ENCODE peak calls at places on chromosomes 3 and 15, in five cellular contexts. M is stomach, V is HCT116, H is H1, A is suprapubic skin. O is an unnamed sample.

GRCh38 chr3:71881041-71881440 is 96.1 kb upstream of the PROK2 start:
- DNase-seq in H (no peak), M (no peak), A (no peak), V (no peak), O (no peak)

GRCh38 chr3:174229916-174230315 is 629.2 kb upstream of the NAALADL2 start:
- DNase-seq in V (no peak), A (no peak), H (no peak), M (no peak), O (no peak)

GRCh38 chr3:4720316-4721075 is 227.3 kb downstream of the ITPR1 start:
- DNase-seq in M (peak; percentile 82), H (no peak), V (peak; percentile 60), A (no peak), O (no peak)

GRCh38 chr3:169984287-169984686 is 17.7 kb downstream of the SEC62 start:
- DNase-seq in V (no peak), M (peak; percentile 50), H (no peak), A (no peak), O (no peak)

GRCh38 chr15:58440181-58440910 is 8.6 kb downstream of the LIPC start:
- DNase-seq in H (no peak), V (peak; percentile 59), M (peak; percentile 76), A (peak; percentile 74), O (no peak)

GRCh38 chr3:177337548-177338331 is 140.5 kb upstream of the TBL1XR1 start:
- DNase-seq in H (no peak), A (no peak), V (no peak), M (no peak), O (no peak)

GRCh38 chr15:68353418-68354145 is 76.0 kb downstream of the FEM1B start:
- DNase-seq in H (no peak), M (no peak), V (no peak), A (no peak), O (peak; percentile 23)

GRCh38 chr3:50174947-50175524 is 16.4 kb upstream of the GNAT1 start:
- DNase-seq in M (no peak), V (no peak), A (no peak), H (no peak), O (no peak)

GRCh38 chr3:96863129-96863740 is 48.8 kb downstream of the EPHA6 start:
- DNase-seq in H (peak; percentile 9), A (no peak), V (no peak), M (no peak), O (no peak)

GRCh38 chr3:194395201-194395600 is 3.9 kb downstream of the GP5 start:
- DNase-seq in H (no peak), A (no peak), M (no peak), V (no peak), O (no peak)

GRCh38 chr3:100696161-100696560 is 13.1 kb upstream of the TFG start:
- DNase-seq in H (no peak), M (no peak), V (no peak), A (no peak), O (no peak)

GRCh38 chr3:37029111-37029510 is 35.8 kb downstream of the MLH1 start:
- DNase-seq in V (no peak), A (no peak), M (peak; percentile 37), H (no peak), O (no peak)

GRCh38 chr3:48411606-48412374 is 18.1 kb downstream of the PLXNB1 start:
- DNase-seq in A (peak; percentile 57), M (no peak), V (no peak), H (no peak), O (peak; percentile 54)

GRCh38 chr3:58588030-58588614 is 10.9 kb upstream of the FAM107A start:
- DNase-seq in V (no peak), A (no peak), M (no peak), H (no peak), O (no peak)

GRCh38 chr15:82177291-82178010 is 85.1 kb downstream of the EFL1 start:
- DNase-seq in H (no peak), V (no peak), M (no peak), A (no peak), O (no peak)

GRCh38 chr3:132509096-132509495 is 88.0 kb upstream of the ACKR4 start:
- DNase-seq in M (no peak), A (no peak), H (no peak), V (no peak), O (no peak)

GRCh38 chr15:68418611-68419161 is 13.3 kb downstream of the ITGA11 start:
- DNase-seq in M (peak; percentile 53), A (no peak), V (no peak), H (no peak), O (no peak)

GRCh38 chr15:38670142-38671002 is 105.8 kb upstream of the RASGRP1 start:
- DNase-seq in V (no peak), H (no peak), A (no peak), M (no peak), O (no peak)

GRCh38 chr3:127680790-127681189 is 8.0 kb downstream of the ABTB1 start:
- DNase-seq in A (peak; percentile 51), H (no peak), V (no peak), M (peak; percentile 20), O (peak; percentile 75)

GRCh38 chr3:114770874-114771273 is 376.2 kb downstream of the ZBTB20 start:
- DNase-seq in A (no peak), V (no peak), H (no peak), M (no peak), O (no peak)

GRCh38 chr3:140406655-140407054 is 271.2 kb upstream of the TRIM42 start:
- DNase-seq in A (no peak), M (no peak), V (no peak), H (no peak), O (no peak)

GRCh38 chr15:40695469-40695910 is 516 bp downstream of the RAD51 start:
- DNase-seq in H (no peak), M (no peak), A (no peak), V (no peak), O (no peak)

GRCh38 chr3:74501001-74501400 is 113.5 kb downstream of the CNTN3 start:
- DNase-seq in V (no peak), A (no peak), M (no peak), H (no peak), O (no peak)

DNA sequence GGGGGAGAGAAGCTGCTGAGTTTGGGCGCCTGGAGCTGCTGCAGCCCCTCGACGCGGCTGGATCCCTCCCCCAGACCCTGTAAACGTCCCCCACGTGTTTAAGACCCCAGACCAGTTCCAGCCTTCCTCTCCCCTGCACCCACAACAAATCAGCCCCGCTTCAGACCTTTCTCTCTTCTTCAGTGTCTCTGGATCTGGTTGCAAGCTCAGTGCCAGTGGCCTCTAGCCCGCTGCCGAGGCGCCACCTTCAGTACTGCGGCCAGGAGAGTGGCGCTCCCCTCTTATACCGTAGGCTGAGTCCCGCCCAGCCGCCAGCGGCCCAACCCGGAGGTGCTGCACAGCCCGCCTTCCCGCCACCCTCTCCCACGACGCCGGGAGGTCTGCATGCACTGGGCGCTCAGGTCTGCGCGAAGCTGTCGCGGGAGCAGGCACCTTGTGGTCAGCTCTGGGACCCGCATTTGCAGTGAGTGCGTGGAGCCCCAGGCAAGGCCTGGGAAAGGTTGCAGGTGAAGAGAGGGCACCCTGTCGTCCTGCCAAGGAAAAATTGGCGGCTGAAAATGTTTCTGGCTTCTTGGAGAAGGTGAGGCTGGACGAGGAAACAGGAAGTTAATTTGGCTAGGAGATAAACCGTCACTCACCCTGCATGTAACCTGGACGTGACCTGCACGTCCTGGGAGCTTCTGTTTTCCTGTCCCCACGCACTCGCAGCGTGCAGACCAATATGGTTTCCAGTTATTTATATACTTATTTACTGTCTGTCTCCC is at the start of gene C2CD4B:
- DNase-seq in H (no peak), A (peak; percentile 69), M (peak; percentile 93), V (no peak), O (peak; percentile 81)
- TF ChIP-seq POLR2A in H (peak; percentile 79), A (no peak), M (no peak), V (no peak), O (no peak)

GRCh38 chr15:90593469-90594158 is 63.9 kb downstream of the CRTC3 start:
- DNase-seq in A (no peak), V (no peak), H (no peak), M (no peak), O (no peak)
- H3K27ac ChIP-seq in A (peak overlapping the region; percentile 30), V (no peak overlapping the region), H (no peak overlapping the region), M (peak overlapping the region; percentile 82), O (peak overlapping the region; percentile 92)

GRCh38 chr3:188370081-188370830 is 216.3 kb downstream of the LPP start:
- DNase-seq in V (no peak), M (no peak), A (no peak), H (no peak), O (no peak)
- TF ChIP-seq POLR2AphosphoS5 in V (no peak), M (no peak), A (no peak), H (no peak), O (no peak)

GRCh38 chr15:67024322-67024997 is 40.9 kb upstream of the SMAD3 start:
- DNase-seq in V (peak; percentile 68), M (peak; percentile 76), A (peak; percentile 89), H (no peak), O (no peak)
- TF ChIP-seq POLR2A in V (no peak), M (no peak), A (no peak), H (no peak), O (no peak)

DNA sequence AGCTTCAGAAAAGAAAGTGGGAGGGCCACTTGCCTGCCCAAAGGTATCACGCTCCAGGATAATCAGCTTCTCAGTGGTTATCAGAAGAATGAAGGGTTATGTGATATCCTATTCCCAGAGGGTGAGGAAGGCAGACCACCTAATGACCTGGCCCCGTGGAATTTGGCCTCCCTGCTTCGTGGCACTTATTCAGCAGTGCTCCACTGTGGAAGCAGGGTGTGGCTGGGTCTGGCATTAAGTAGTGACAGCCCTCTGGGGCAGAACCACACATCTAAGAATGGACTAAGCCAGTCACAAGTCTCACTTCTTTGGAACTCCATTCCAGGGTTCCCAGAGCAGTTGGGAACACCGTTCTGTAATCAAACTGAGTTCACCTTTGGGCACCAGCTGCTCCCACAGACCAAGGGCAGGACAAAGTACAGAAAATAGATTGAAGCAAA is 46.3 kb downstream of the ABHD5 start:
- DNase-seq in H (no peak), A (no peak), M (no peak), V (no peak), O (no peak)
- H3K27ac ChIP-seq in H (no peak overlapping the region), A (no peak overlapping the region), M (no peak overlapping the region), V (no peak overlapping the region), O (no peak overlapping the region)

DNA sequence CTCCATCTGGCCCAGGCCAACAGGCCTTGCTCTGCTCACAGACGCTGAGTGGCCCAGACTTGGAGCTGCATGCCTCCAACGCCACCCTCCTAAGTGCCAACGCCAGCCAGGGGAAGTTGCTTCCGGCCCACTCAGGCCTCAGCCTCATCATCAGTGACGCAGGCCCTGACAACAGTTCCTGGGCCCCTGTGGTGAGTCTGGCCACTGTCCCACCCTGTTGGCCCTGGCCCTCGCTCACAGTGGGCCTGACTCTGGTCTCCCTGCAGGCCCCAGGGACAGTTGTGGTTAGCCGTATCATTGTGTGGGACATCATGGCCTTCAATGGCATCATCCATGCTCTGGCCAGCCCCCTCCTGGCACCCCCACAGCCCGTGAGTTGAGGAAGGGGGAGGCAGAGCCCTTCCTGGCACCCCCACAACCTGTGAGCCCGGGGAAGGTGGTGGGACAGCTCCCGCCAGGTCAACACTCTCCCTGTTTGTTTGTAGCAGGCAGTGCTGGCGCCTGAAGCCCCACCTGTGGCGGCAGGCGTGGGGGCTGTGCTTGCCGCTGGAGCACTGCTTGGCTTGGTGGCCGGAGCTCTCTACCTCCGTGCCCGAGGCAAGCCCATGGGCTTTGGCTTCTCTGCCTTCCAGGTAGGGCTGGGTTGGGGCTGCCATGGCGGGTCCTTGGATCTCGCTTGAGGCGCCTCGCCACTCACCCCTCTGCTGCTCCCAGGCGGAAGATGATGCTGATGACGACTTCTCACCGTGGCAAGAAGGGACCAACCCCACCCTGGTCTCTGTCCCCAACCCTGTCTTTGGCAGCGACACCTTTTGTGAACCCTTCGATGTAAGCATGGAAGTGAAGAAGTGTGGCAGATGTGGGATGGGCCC is 10.0 kb downstream of the NT5DC2 start:
- DNase-seq in A (peak; percentile 61), V (no peak), H (no peak), M (no peak), O (peak; percentile 72)
- TF ChIP-seq POLR2AphosphoS5 in A (no peak), V (no peak), H (no peak), M (no peak), O (peak; percentile 57)

O was measured in spleen.